ENCODE peak calls at places on chromosomes 6 and 20, in five cellular contexts. G is transverse colon, L is H1, R is HCT116, Q is HepG2. I is an unnamed sample. For H3K27me3, the result is how much of the 10 kb centered on the place peaks cover.

GRCh38 chr6:105209950-105210706 is 30.3 kb upstream of the POPDC3 start:
- DNase-seq in Q (peak), G (no peak), L (no peak), R (peak), I (no peak)

GRCh38 chr20:58640446-58640845 is 10.6 kb upstream of the STX16 start:
- DNase-seq in L (no peak), Q (no peak), R (no peak), G (no peak), I (no peak)

GRCh38 chr6:4797590-4797989 is 21.4 kb downstream of the CDYL start:
- DNase-seq in L (no peak), R (no peak), Q (no peak), G (no peak), I (no peak)

GRCh38 chr6:90197854-90198496 is 98.7 kb downstream of the BACH2 start:
- DNase-seq in L (no peak), R (no peak), G (no peak), Q (peak), I (no peak)

GRCh38 chr6:23246901-23247300 is 677.5 kb downstream of the HDGFL1 start:
- DNase-seq in L (no peak), Q (no peak), G (no peak), R (no peak), I (no peak)

GRCh38 chr6:149170564-149171452 is 146.7 kb upstream of the TAB2 start:
- DNase-seq in L (no peak), G (peak), R (no peak), Q (no peak), I (no peak)

GRCh38 chr6:126118934-126119333 is 132.6 kb downstream of the TRMT11 start:
- DNase-seq in R (no peak), L (no peak), G (no peak), Q (no peak), I (no peak)

GRCh38 chr6:38498085-38498484 is 141.6 kb downstream of the BTBD9 start:
- DNase-seq in G (no peak), R (no peak), L (no peak), Q (no peak), I (no peak)

GRCh38 chr6:38531134-38531533 is 108.6 kb downstream of the BTBD9 start:
- DNase-seq in G (no peak), R (no peak), Q (no peak), L (no peak), I (no peak)

GRCh38 chr6:11315743-11316437 is 83.4 kb upstream of the NEDD9 start:
- DNase-seq in Q (no peak), G (peak), L (no peak), R (peak), I (no peak)

GRCh38 chr20:34874094-34874654 is 1.5 kb upstream of the GGT7 start:
- DNase-seq in R (peak), G (peak), Q (peak), L (peak), I (peak)

GRCh38 chr20:34875657-34876160 is 703 bp upstream of the ACSS2 start:
- DNase-seq in G (no peak), L (no peak), Q (no peak), R (no peak), I (no peak)

GRCh38 chr20:34880095-34880680 is 3.8 kb downstream of the ACSS2 start:
- DNase-seq in G (no peak), Q (no peak), L (no peak), R (no peak), I (no peak)

GRCh38 chr20:34876161-34877001 is at the start of gene ACSS2:
- DNase-seq in G (peak), R (peak), Q (peak), L (peak), I (peak)

DNA sequence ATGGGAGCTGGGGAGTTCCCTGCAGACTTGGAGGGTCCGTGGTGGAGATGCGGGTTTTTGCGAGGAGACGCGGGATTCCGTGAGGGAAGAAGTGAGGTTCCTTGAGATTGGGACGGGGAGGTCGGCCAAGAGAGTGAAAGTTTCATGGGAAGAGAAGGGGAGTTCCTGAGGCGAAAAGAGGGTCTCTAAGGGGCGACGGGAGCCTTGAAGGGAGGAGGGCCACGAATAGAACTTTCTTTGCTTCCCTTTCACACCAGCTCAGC is 521 bp downstream of the ACSS2 start:
- DNase-seq in G (no peak), Q (no peak), L (no peak), R (no peak), I (no peak)
- TF ChIP-seq POLR2AphosphoS5 in G (no peak), Q (no peak), L (no peak), R (no peak), I (no peak)

DNA sequence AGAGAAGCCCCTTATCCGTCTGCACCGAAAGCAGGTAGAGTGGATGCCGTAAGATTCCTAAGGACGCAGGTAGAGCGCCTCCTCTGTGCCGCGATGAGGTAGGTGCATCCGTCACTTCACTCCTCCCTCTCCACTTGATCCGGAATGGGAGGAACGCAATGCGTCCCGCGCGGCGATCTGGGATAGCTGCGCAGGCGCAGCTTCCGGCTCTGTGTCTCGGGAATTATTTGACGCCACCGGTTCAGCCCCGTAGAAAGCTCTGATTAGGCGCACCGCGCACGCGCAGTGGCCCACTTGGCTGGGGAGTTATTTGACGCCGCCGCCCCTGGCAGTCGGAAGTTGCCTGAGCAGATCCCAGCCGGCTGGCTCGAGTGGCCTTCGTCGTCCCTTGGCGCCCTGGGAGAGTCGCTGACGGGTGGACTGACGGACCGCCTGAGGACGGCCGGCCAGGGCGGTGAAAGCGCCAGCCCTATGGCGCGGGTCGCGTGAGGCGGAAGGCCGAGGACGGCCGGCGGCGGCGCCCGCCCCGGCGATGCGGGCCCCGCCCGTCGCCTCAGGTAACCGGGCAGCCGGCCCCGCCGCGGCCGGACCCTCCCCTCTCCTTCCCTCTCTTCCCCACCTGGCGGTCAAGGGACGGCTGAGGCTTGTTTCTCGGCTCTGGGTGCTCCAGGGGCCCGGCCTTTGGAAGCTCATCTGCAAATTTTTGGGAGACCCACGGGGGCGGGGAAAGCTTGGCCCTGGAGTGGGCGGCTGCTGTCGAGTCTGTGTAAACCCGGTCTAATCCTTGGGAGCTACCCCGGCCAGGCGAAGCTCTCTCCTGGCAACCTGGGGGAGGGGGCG is at the start of gene RALGAPB:
- DNase-seq in R (peak), L (peak), Q (peak), G (peak), I (peak)
- TF ChIP-seq CTCF in R (no peak), L (peak), Q (peak), G (peak), I (no peak)

GRCh38 chr20:62763404-62763803 is 32.9 kb upstream of the MRGBP start:
- DNase-seq in Q (no peak), L (no peak), G (no peak), R (no peak), I (no peak)
- H3K27me3 ChIP-seq in Q (half or more), L (under half), G (under half), R (under half), I (under half)

DNA sequence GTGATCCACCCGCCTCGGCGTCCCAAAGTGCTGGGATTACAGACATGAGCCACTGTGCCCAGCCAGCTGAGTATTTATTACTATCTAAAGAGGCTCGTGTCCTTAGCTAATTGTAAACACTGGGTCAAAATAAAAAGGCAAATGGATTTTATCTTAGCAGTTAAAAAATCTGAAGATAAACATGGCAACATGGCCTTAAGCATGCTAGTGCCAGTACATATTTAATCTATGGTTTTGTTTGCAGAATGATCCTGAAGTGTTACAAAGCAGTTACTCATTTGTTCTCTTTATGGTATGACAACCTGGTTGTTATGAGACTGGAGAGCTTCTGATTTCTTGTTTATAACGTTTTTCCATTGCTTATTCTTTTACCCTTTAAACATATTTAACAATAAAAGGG is 3.9 kb upstream of the KIAA0408 start:
- DNase-seq in R (no peak), G (no peak), Q (no peak), L (no peak), I (peak)
- TF ChIP-seq POLR2AphosphoS5 in R (no peak), G (no peak), Q (no peak), L (no peak), I (peak)

I was measured in stomach.